ENCODE peak calls at places on chromosomes 1 and 21, in nine cellular contexts. T, I, P, G, N, C, S, A and Q are unnamed samples.

GRCh38 chr1:41842282-41842681 is 76.4 kb downstream of the HIVEP3 start:
- DNase-seq in T (no peak), G (no peak), P (no peak), C (no peak), N (no peak), I (no peak), S (no peak), A (no peak), Q (no peak)

GRCh38 chr1:55252942-55253589 is 37.9 kb upstream of the USP24 start:
- DNase-seq in C (no peak), T (no peak), S (no peak), I (no peak), P (no peak), N (no peak), A (no peak), G (no peak), Q (no peak)

GRCh38 chr1:26690576-26691031 is 5.2 kb upstream of the ARID1A start:
- DNase-seq in P (no peak), N (no peak), A (no peak), T (no peak), C (no peak), G (no peak), I (no peak), S (no peak), Q (no peak)

GRCh38 chr1:99766378-99766800 is at the start of gene FRRS1:
- DNase-seq in N (peak), I (no peak), C (peak), P (peak), T (no peak), G (peak), S (peak), A (peak), Q (peak)

GRCh38 chr1:208079161-208079560 is 165.0 kb downstream of the PLXNA2 start:
- DNase-seq in G (no peak), S (no peak), I (no peak), T (no peak), P (no peak), C (no peak), A (no peak), N (no peak), Q (no peak)

GRCh38 chr21:44932366-44933181 is 7.3 kb upstream of the SLX9 start:
- DNase-seq in G (no peak), N (peak), C (no peak), T (peak), S (no peak), P (peak), A (peak), I (no peak), Q (no peak)

GRCh38 chr1:44208216-44208615 is 5.1 kb upstream of the DMAP1 start:
- DNase-seq in G (no peak), P (no peak), S (no peak), I (no peak), N (no peak), T (no peak), C (no peak), A (no peak), Q (no peak)

GRCh38 chr1:184486761-184487445 is 100.1 kb downstream of the C1orf21 start:
- DNase-seq in S (no peak), I (no peak), P (peak), A (no peak), G (no peak), C (no peak), N (no peak), T (no peak), Q (no peak)

GRCh38 chr1:204578867-204579664 is 62.9 kb downstream of the MDM4 start:
- DNase-seq in G (no peak), N (peak), T (no peak), I (no peak), P (peak), C (no peak), S (no peak), A (no peak), Q (no peak)

GRCh38 chr1:21667348-21668231 is 1.6 kb downstream of the RAP1GAP start:
- DNase-seq in T (no peak), S (no peak), P (no peak), I (no peak), A (no peak), C (no peak), N (peak), G (no peak), Q (no peak)

GRCh38 chr1:39729030-39729429 is 9.7 kb upstream of the PPIE start:
- DNase-seq in S (no peak), A (no peak), P (no peak), G (no peak), N (no peak), I (no peak), C (no peak), T (no peak), Q (no peak)

GRCh38 chr1:6316240-6317100 is 55.6 kb upstream of the GPR153 start:
- DNase-seq in A (no peak), G (no peak), P (no peak), N (no peak), S (no peak), T (no peak), I (no peak), C (no peak), Q (no peak)

GRCh38 chr1:220768127-220768601 is 18.5 kb upstream of the MTARC1 start:
- DNase-seq in G (no peak), A (no peak), S (no peak), I (no peak), N (no peak), C (peak), P (no peak), T (no peak), Q (no peak)

GRCh38 chr1:117607471-117607870 is 1.6 kb downstream of the TENT5C start:
- DNase-seq in N (no peak), P (peak), A (peak), G (no peak), T (peak), S (peak), I (no peak), C (no peak), Q (no peak)

GRCh38 chr1:6384962-6385672 is 8.4 kb downstream of the ACOT7 start:
- DNase-seq in A (no peak), S (no peak), I (no peak), N (no peak), G (no peak), C (no peak), T (no peak), P (no peak), Q (no peak)

GRCh38 chr21:41663805-41664788 is 102.8 kb downstream of the RIPK4 start:
- DNase-seq in C (peak), I (no peak), N (no peak), G (no peak), T (no peak), A (no peak), P (no peak), S (peak), Q (no peak)

GRCh38 chr1:151864411-151864810 is 10.9 kb upstream of the THEM5 start:
- DNase-seq in A (no peak), C (no peak), P (peak), I (no peak), N (no peak), T (no peak), S (no peak), G (no peak), Q (no peak)

GRCh38 chr1:50488403-50488802 is 65.2 kb upstream of the DMRTA2 start:
- DNase-seq in P (no peak), T (no peak), S (no peak), A (no peak), N (no peak), C (no peak), I (no peak), G (no peak), Q (no peak)

GRCh38 chr1:74357150-74357549 is 122.0 kb downstream of the TNNI3K start:
- DNase-seq in A (no peak), I (no peak), S (no peak), G (no peak), C (no peak), T (no peak), P (no peak), N (no peak), Q (no peak)

GRCh38 chr1:2803086-2803930 is 1.8 kb upstream of the TTC34 start:
- DNase-seq in T (no peak), N (no peak), C (no peak), S (no peak), G (no peak), P (no peak), I (no peak), A (no peak), Q (no peak)

GRCh38 chr1:239856067-239856466 is 235.6 kb upstream of the FMN2 start:
- DNase-seq in N (no peak), P (no peak), C (no peak), T (no peak), G (no peak), A (no peak), S (no peak), I (no peak), Q (no peak)

GRCh38 chr1:39086386-39087108 is 60.4 kb downstream of the NDUFS5 start:
- DNase-seq in T (no peak), C (no peak), A (no peak), S (no peak), I (no peak), P (no peak), G (no peak), N (peak), Q (no peak)

GRCh38 chr1:11802616-11802972 is 3.2 kb downstream of the MTHFR start:
- DNase-seq in G (no peak), I (no peak), N (no peak), C (no peak), A (no peak), S (no peak), P (no peak), T (no peak), Q (no peak)

GRCh38 chr21:31801551-31802234 is 69.8 kb upstream of the SCAF4 start:
- DNase-seq in C (no peak), N (no peak), T (no peak), A (no peak), P (no peak), G (no peak), S (no peak), I (no peak), Q (no peak)

GRCh38 chr1:85027242-85027983 is 20.9 kb downstream of the MCOLN3 start:
- DNase-seq in C (no peak), P (no peak), A (peak), I (no peak), T (no peak), S (no peak), N (peak), G (no peak), Q (no peak)

GRCh38 chr1:7555391-7556185 is 215.5 kb upstream of the VAMP3 start:
- DNase-seq in N (no peak), P (no peak), C (no peak), I (no peak), S (peak), A (no peak), G (no peak), T (no peak), Q (no peak)

GRCh38 chr21:44427241-44428120 is 27.8 kb upstream of the LRRC3 start:
- DNase-seq in A (no peak), I (no peak), C (no peak), N (no peak), S (no peak), T (no peak), P (peak), G (no peak), Q (no peak)

GRCh38 chr1:155978325-155978972 is at the start of gene ARHGEF2:
- DNase-seq in G (no peak), C (peak), I (peak), T (peak), P (peak), A (peak), N (peak), S (peak), Q (peak)

GRCh38 chr1:53765656-53766055 is 26.7 kb upstream of the GLIS1 start:
- DNase-seq in T (no peak), I (no peak), A (no peak), P (no peak), G (no peak), S (peak), C (no peak), N (no peak), Q (no peak)

GRCh38 chr21:40381111-40381510 is 465.8 kb downstream of the DSCAM start:
- DNase-seq in N (no peak), P (no peak), A (no peak), I (no peak), C (no peak), G (no peak), S (no peak), T (no peak), Q (no peak)

GRCh38 chr1:39902121-39902807 is 547 bp upstream of the MYCL start:
- DNase-seq in N (peak), S (peak), I (no peak), G (no peak), C (peak), P (peak), A (peak), T (peak), Q (no peak)

GRCh38 chr1:36164399-36164798 is 8.4 kb downstream of the MAP7D1 start:
- DNase-seq in G (no peak), C (no peak), I (no peak), T (no peak), S (no peak), A (no peak), P (no peak), N (no peak), Q (no peak)

GRCh38 chr1:213689260-213689659 is 298.5 kb upstream of the PROX1 start:
- DNase-seq in I (no peak), A (no peak), S (no peak), P (no peak), C (no peak), G (no peak), N (no peak), T (no peak), Q (no peak)

GRCh38 chr1:12157366-12158231 is 9.2 kb upstream of the TNFRSF1B start:
- DNase-seq in A (peak), P (no peak), S (no peak), I (no peak), N (peak), C (no peak), G (no peak), T (no peak), Q (no peak)

GRCh38 chr1:232432313-232432712 is 197.6 kb downstream of the SIPA1L2 start:
- DNase-seq in P (no peak), C (no peak), A (no peak), N (no peak), G (no peak), T (no peak), I (no peak), S (no peak), Q (no peak)

GRCh38 chr1:246450485-246451251 is 56.4 kb downstream of the SMYD3 start:
- DNase-seq in S (peak), G (no peak), T (no peak), P (no peak), A (no peak), C (no peak), N (peak), I (no peak), Q (no peak)

GRCh38 chr1:116667577-116668105 is at the start of gene IGSF3:
- DNase-seq in N (peak), I (no peak), S (peak), A (no peak), C (peak), G (no peak), T (no peak), P (peak), Q (peak)